ENCODE peak calls at places on chromosome 11, in six cellular contexts. One of them, this sample, is unnamed.

GRCh38 chr11:88538088-88538487 is 200.6 kb upstream of the CTSC start:
- DNase-seq in K562: no peak
- DNase-seq in sigmoid colon: no peak
- DNase-seq in stomach: no peak
- DNase-seq in transverse colon: no peak
- DNase-seq in HCT116: no peak
- DNase-seq in this sample: no peak

GRCh38 chr11:110797453-110797852 is 85.2 kb upstream of the ARHGAP20 start:
- DNase-seq in K562: no peak
- DNase-seq in sigmoid colon: no peak
- DNase-seq in stomach: no peak
- DNase-seq in transverse colon: peak
- DNase-seq in HCT116: no peak
- DNase-seq in this sample: peak

GRCh38 chr11:40425168-40425567 is 1034.3 kb downstream of the LRRC4C start:
- DNase-seq in K562: no peak
- DNase-seq in sigmoid colon: no peak
- DNase-seq in stomach: no peak
- DNase-seq in transverse colon: no peak
- DNase-seq in HCT116: no peak
- DNase-seq in this sample: no peak

GRCh38 chr11:115665345-115665901 is 161.2 kb upstream of the CADM1 start:
- DNase-seq in K562: no peak
- DNase-seq in sigmoid colon: peak
- DNase-seq in stomach: no peak
- DNase-seq in transverse colon: no peak
- DNase-seq in HCT116: no peak
- DNase-seq in this sample: no peak

GRCh38 chr11:62544521-62545436 is 1.8 kb downstream of the AHNAK start:
- DNase-seq in K562: peak
- DNase-seq in sigmoid colon: peak
- DNase-seq in stomach: no peak
- DNase-seq in transverse colon: peak
- DNase-seq in HCT116: no peak
- DNase-seq in this sample: no peak

GRCh38 chr11:110147965-110148709 is 54.9 kb downstream of the ZC3H12C start:
- DNase-seq in K562: no peak
- DNase-seq in sigmoid colon: no peak
- DNase-seq in stomach: no peak
- DNase-seq in transverse colon: no peak
- DNase-seq in HCT116: peak
- DNase-seq in this sample: no peak

GRCh38 chr11:125263268-125263790 is 98.8 kb downstream of the PKNOX2 start:
- DNase-seq in K562: no peak
- DNase-seq in sigmoid colon: peak
- DNase-seq in stomach: peak
- DNase-seq in transverse colon: peak
- DNase-seq in HCT116: no peak
- DNase-seq in this sample: no peak

GRCh38 chr11:86798988-86799387 is 1.4 kb upstream of the PRSS23 start:
- DNase-seq in K562: no peak
- DNase-seq in sigmoid colon: no peak
- DNase-seq in stomach: no peak
- DNase-seq in transverse colon: no peak
- DNase-seq in HCT116: no peak
- DNase-seq in this sample: no peak

GRCh38 chr11:36305047-36305446 is 9.0 kb downstream of the PRR5L start:
- DNase-seq in K562: no peak
- DNase-seq in sigmoid colon: no peak
- DNase-seq in stomach: no peak
- DNase-seq in transverse colon: no peak
- DNase-seq in HCT116: no peak
- DNase-seq in this sample: no peak

DNA sequence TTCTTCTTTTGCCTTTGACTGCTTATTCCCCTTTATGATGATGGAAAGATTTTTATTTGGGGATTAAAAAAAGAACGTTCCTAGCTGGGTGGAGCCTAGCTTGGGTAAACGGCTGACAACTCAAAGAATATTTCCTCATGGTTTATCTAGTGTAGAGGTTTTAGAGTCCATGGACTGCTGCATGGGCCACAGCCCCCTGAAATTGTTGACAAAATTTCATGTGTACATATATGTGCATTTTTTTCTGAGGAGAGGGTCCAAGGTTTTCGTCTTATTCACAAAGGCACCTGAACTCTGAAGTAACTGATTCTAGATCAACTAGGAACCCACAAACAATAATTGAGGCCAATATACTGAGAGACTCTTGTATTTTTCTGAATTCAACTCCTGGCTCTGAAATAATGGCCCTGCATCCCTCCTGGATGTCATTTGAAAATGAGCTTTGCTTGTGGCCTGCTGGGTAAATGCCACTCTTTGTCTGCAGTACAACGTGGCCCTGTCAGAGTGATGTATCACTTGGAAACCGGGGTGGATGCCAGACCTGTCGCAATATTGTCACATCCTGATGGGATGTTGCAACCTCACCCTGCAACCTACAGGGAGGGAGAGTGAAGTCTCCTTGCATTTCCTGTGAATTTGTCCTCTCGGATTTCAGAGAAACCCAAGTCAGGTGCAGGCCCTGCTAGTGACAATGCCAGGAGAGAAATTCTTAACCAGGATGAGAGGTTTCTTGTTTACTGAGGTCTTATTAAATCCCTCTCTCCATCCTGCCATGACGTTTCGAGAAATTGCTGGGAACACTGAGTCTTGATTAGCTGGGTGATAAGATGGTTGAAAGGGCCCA is 33.8 kb downstream of the EHF start:
- DNase-seq in K562: no peak
- DNase-seq in sigmoid colon: no peak
- DNase-seq in stomach: peak
- DNase-seq in transverse colon: no peak
- DNase-seq in HCT116: peak
- DNase-seq in this sample: no peak
- TF ChIP-seq POLR2AphosphoS5 in K562: no peak
- TF ChIP-seq POLR2AphosphoS5 in sigmoid colon: peak
- TF ChIP-seq POLR2AphosphoS5 in stomach: no peak
- TF ChIP-seq POLR2AphosphoS5 in transverse colon: no peak
- TF ChIP-seq POLR2AphosphoS5 in HCT116: peak
- TF ChIP-seq POLR2AphosphoS5 in this sample: no peak

GRCh38 chr11:108559904-108560303 is 33.7 kb downstream of the EXPH5 start:
- DNase-seq in K562: no peak
- DNase-seq in sigmoid colon: no peak
- DNase-seq in stomach: no peak
- DNase-seq in transverse colon: no peak
- DNase-seq in HCT116: no peak
- DNase-seq in this sample: no peak

GRCh38 chr11:108561535-108561991 is 32.0 kb downstream of the EXPH5 start:
- DNase-seq in K562: no peak
- DNase-seq in sigmoid colon: no peak
- DNase-seq in stomach: no peak
- DNase-seq in transverse colon: no peak
- DNase-seq in HCT116: no peak
- DNase-seq in this sample: no peak

GRCh38 chr11:108558222-108558621 is 35.3 kb downstream of the EXPH5 start:
- DNase-seq in K562: no peak
- DNase-seq in sigmoid colon: no peak
- DNase-seq in stomach: no peak
- DNase-seq in transverse colon: no peak
- DNase-seq in HCT116: no peak
- DNase-seq in this sample: no peak

GRCh38 chr11:108556019-108556418 is 37.5 kb downstream of the EXPH5 start:
- DNase-seq in K562: peak
- DNase-seq in sigmoid colon: no peak
- DNase-seq in stomach: no peak
- DNase-seq in transverse colon: no peak
- DNase-seq in HCT116: no peak
- DNase-seq in this sample: no peak

DNA sequence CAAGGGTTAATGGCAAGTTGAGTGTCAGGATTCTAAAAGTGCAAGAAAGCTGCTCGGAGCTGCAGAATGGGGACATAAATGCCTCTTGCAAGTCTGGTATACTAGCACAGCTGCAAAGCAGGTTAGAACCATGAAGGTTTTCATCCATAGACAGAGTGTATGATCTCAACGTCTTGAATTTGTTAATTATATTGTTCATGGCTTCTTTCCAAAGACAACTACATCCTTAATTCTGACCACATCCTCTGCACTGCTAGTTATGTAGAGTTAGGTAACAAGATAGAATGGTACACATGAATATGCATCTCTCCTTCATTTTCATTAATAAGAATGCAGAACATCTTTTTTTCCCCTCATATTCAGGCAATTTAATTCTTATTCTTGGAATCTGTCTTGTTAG is 34.2 kb downstream of the EXPH5 start:
- DNase-seq in K562: no peak
- DNase-seq in sigmoid colon: no peak
- DNase-seq in stomach: no peak
- DNase-seq in transverse colon: no peak
- DNase-seq in HCT116: no peak
- DNase-seq in this sample: no peak
- TF ChIP-seq POLR2AphosphoS5 in K562: no peak
- TF ChIP-seq POLR2AphosphoS5 in sigmoid colon: no peak
- TF ChIP-seq POLR2AphosphoS5 in stomach: no peak
- TF ChIP-seq POLR2AphosphoS5 in transverse colon: no peak
- TF ChIP-seq POLR2AphosphoS5 in HCT116: no peak
- TF ChIP-seq POLR2AphosphoS5 in this sample: no peak

DNA sequence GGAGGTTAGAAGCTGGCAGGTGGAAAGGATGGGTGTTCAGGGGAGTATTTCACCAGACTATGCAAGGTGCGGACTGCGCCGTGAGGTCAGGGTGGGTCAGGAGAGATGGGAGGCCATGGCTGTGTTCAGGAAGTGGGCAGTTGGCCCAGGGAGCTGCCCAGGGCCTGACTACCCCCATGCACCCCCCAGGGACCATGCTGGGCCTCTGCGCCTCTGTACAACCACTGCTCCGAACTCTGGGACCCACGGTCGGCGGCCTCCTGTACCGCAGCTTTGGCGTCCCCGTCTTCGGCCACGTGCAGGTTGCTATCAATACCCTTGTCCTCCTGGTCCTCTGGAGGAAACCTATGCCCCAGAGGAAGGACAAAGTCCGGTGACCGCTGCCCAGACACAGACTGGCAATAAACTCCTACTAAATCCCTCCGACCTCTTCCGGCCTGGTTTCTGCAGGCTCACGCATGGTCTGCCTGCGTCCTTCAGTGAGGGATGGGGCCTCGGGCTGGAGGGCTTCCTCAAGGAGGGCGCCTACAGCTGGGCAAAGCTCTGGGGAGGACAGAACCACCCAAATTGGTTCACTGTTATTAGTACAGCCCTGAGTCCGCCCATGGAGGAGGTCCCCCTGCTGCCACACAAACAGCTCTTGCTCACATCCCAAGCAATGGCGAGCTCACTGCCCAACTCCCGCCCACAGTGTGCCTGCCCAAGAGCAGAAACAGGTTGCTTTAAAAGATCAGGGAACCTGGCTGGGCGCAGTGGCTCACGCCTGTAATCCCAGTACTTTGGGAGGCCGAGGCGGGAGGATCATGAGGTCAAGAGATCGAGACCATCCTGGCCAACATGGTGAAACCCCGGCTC is 4.2 kb downstream of the PHLDA2 start:
- DNase-seq in K562: no peak
- DNase-seq in sigmoid colon: no peak
- DNase-seq in stomach: no peak
- DNase-seq in transverse colon: peak
- DNase-seq in HCT116: no peak
- DNase-seq in this sample: no peak
- TF ChIP-seq POLR2AphosphoS5 in K562: no peak
- TF ChIP-seq POLR2AphosphoS5 in sigmoid colon: no peak
- TF ChIP-seq POLR2AphosphoS5 in stomach: no peak
- TF ChIP-seq POLR2AphosphoS5 in transverse colon: no peak
- TF ChIP-seq POLR2AphosphoS5 in HCT116: no peak
- TF ChIP-seq POLR2AphosphoS5 in this sample: no peak

GRCh38 chr11:118194835-118195627 is 18.6 kb upstream of the SCN2B start:
- DNase-seq in K562: no peak
- DNase-seq in sigmoid colon: peak
- DNase-seq in stomach: peak
- DNase-seq in transverse colon: peak
- DNase-seq in HCT116: no peak
- DNase-seq in this sample: no peak
- TF ChIP-seq POLR2AphosphoS5 in K562: no peak
- TF ChIP-seq POLR2AphosphoS5 in sigmoid colon: peak
- TF ChIP-seq POLR2AphosphoS5 in stomach: peak
- TF ChIP-seq POLR2AphosphoS5 in transverse colon: no peak
- TF ChIP-seq POLR2AphosphoS5 in HCT116: no peak
- TF ChIP-seq POLR2AphosphoS5 in this sample: no peak

This sample was measured in GM12891.